ENCODE peak calls at places on chromosomes 2 and 18, in nine cellular contexts. Z, T, I, N, W, J, A, F and L are unnamed samples.

GRCh38 chr2:226611196-226611943 is 188.2 kb downstream of the IRS1 start:
- DNase-seq in Z (no peak), I (no peak), F (no peak), N (no peak), J (no peak), A (no peak), W (no peak), T (no peak), L (no peak)

GRCh38 chr2:192887296-192887695 is 692.6 kb upstream of the TMEFF2 start:
- DNase-seq in T (no peak), A (no peak), F (no peak), W (no peak), I (no peak), Z (no peak), N (no peak), J (peak; percentile 29), L (no peak)

GRCh38 chr18:21820035-21820810 is 79.6 kb downstream of the MIB1 start:
- DNase-seq in T (no peak), A (peak; percentile 52), Z (no peak), I (no peak), N (no peak), W (peak; percentile 18), J (peak; percentile 17), F (peak; percentile 51), L (no peak)

GRCh38 chr2:150485114-150485870 is 2.2 kb downstream of the RND3 start:
- DNase-seq in Z (peak; percentile 54), N (peak; percentile 77), W (no peak), J (peak; percentile 73), T (peak; percentile 76), I (peak; percentile 76), A (peak; percentile 79), F (peak; percentile 73), L (peak; percentile 42)

GRCh38 chr18:36511791-36512352 is 214.4 kb downstream of the FHOD3 start:
- DNase-seq in T (no peak), A (peak; percentile 46), W (no peak), Z (no peak), I (no peak), N (no peak), F (no peak), J (no peak), L (no peak)

GRCh38 chr2:11073251-11073650 is 82.0 kb upstream of the SLC66A3 start:
- DNase-seq in A (peak; percentile 13), I (no peak), N (no peak), Z (no peak), F (peak; percentile 52), T (peak; percentile 27), J (peak; percentile 28), W (no peak), L (no peak)

GRCh38 chr2:10035053-10035422 is 8.3 kb upstream of the KLF11 start:
- DNase-seq in I (no peak), F (no peak), T (no peak), N (peak; percentile 25), J (no peak), W (no peak), Z (no peak), A (no peak), L (no peak)

GRCh38 chr2:232367016-232367415 is 11.5 kb upstream of the ALPP start:
- DNase-seq in W (no peak), A (no peak), F (no peak), T (no peak), J (no peak), Z (no peak), I (no peak), N (no peak), L (no peak)

GRCh38 chr2:128504242-128505149 is 185.8 kb upstream of the HS6ST1 start:
- DNase-seq in Z (no peak), A (no peak), T (no peak), F (no peak), W (no peak), J (no peak), N (no peak), I (no peak), L (no peak)

GRCh38 chr2:189951791-189952535 is 110.6 kb downstream of the MSTN start:
- DNase-seq in Z (no peak), I (no peak), A (no peak), F (no peak), N (no peak), W (no peak), T (no peak), J (no peak), L (no peak)

GRCh38 chr2:66323496-66323895 is 111.4 kb upstream of the MEIS1 start:
- DNase-seq in A (no peak), F (no peak), I (no peak), J (no peak), Z (no peak), W (no peak), T (no peak), N (no peak), L (no peak)

GRCh38 chr2:46460991-46461715 is 18.2 kb upstream of the TMEM247 start:
- DNase-seq in N (peak; percentile 85), W (peak; percentile 45), I (peak; percentile 83), Z (peak; percentile 74), J (peak; percentile 40), T (peak; percentile 67), F (peak; percentile 70), A (peak; percentile 75), L (peak; percentile 92)

GRCh38 chr18:9684901-9685738 is 23.0 kb upstream of the RAB31 start:
- DNase-seq in Z (no peak), I (no peak), J (no peak), W (no peak), N (no peak), F (peak; percentile 77), T (no peak), A (peak; percentile 77), L (no peak)

DNA sequence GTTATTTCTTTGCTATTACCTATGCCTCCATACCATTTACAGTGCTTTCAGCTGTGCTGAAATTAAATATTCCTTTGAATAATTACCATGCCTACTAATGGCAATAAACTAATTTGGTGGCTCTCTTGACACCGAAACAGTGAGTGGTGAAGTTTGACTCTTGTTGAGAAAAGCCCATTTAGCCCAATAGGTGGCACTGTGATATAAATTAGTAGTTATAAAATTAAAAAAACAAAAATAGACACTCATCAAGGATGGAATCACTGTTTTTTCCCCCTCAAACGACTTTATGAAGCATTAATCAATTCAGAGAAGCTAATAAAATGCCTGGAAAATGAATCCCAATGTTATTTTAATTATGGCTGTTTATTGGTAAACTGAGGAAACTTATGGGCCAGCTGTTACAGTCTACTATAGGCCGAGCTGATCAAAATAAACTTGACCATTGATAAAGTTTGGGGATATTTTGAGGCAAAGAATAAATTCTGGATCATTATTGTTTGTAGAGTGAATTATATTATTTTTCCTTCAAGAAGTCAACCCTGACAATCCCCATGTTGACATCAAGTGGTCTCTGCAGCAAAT is 339.6 kb downstream of the TRIB2 start:
- DNase-seq in I (no peak), W (no peak), T (no peak), N (no peak), F (peak; percentile 54), J (peak; percentile 33), A (peak; percentile 42), Z (no peak), L (no peak)
- TF ChIP-seq CTCF in I (peak; percentile 66), W (peak; percentile 46), T (no peak), N (peak; percentile 14), F (peak; percentile 63), J (peak; percentile 38), A (peak; percentile 56), Z (peak; percentile 71), L (no peak)

GRCh38 chr18:24734058-24734457 is 273.6 kb downstream of the HRH4 start:
- DNase-seq in W (no peak), A (peak; percentile 2), I (peak; percentile 41), T (no peak), F (peak; percentile 16), J (no peak), Z (no peak), N (no peak), L (no peak)
- TF ChIP-seq CTCF in W (peak; percentile 13), A (peak; percentile 10), I (no peak), T (no peak), F (peak; percentile 14), J (no peak), Z (peak; percentile 46), N (no peak), L (no peak)

DNA sequence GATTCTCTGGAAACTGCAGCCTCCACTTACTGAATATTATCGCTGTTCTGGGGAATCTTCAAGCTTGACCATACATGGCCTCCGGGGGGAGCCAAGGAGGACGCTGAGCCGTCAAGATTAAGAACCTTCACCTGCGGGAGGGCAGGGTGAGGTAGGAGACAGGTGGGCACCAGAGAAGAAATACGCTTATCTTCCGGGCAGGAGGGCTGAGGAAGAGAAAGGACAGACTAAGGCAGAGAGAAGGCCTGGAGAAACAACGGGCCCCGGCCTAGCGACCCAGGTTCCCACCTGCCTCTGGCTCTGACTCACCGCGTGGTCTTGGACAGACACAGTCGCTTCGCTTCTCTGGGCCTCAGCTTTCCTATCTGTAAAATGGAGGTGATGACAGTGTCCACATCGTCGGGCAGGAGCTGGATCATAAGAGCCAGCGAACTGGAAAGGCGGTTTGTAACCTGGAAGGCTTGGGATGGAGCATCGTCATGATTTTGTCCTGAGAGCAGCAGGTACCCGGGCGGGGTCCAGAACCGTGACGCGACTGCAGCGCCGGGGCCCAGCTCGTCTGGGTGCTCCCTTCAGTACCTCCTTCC is 659 bp downstream of the ZNF142 start:
- DNase-seq in N (no peak), J (peak; percentile 68), A (peak; percentile 25), W (no peak), Z (no peak), F (peak; percentile 27), I (no peak), T (no peak), L (no peak)
- TF ChIP-seq CTCF in N (no peak), J (peak; percentile 63), A (peak; percentile 57), W (peak; percentile 68), Z (peak; percentile 61), F (peak; percentile 47), I (no peak), T (no peak), L (no peak)

GRCh38 chr2:31725444-31725843 is 144.7 kb upstream of the SRD5A2 start:
- DNase-seq in J (no peak), F (no peak), T (no peak), Z (no peak), I (no peak), N (no peak), A (no peak), W (no peak), L (no peak)

GRCh38 chr2:31728406-31729064 is 147.8 kb upstream of the SRD5A2 start:
- DNase-seq in J (no peak), T (no peak), A (no peak), I (no peak), F (no peak), N (no peak), Z (no peak), W (no peak), L (no peak)

GRCh38 chr2:31729065-31729439 is 148.3 kb upstream of the SRD5A2 start:
- DNase-seq in N (no peak), T (no peak), Z (no peak), A (no peak), F (no peak), W (no peak), I (no peak), J (no peak), L (no peak)

DNA sequence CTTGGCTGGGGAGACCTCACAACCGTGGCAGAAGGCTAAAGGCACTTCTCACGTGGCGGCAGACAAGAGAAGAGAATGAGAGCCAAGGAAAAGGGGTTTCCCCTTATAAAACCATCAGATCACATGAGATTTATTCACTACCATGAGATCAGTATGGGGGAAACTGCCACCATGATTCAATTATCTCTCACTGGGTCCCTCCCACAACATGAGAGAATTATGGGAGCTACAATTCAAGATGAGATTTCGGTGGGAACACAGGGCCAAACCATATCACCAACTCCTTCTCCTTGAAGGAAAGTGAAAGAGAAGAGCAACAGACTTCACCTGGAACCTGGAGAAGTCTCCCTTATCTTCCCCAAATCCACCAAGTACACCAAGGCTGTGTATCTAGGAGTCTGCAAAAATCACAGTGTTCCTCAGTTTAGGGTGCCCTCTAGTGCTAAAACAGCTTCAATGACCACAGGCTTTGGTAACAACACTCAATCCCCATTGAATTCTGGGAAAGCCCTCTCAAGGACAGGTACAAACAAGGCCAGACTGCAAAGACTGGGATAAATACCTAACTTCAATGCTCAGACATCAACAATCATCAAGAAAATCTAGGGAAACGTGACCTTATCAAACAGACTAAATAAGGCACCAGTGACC is 148.8 kb upstream of the SRD5A2 start:
- DNase-seq in F (peak; percentile 5), T (no peak), N (no peak), W (no peak), I (no peak), A (peak; percentile 58), Z (no peak), J (peak; percentile 70), L (no peak)
- TF ChIP-seq CTCF in F (peak; percentile 27), T (no peak), N (no peak), W (peak; percentile 35), I (no peak), A (peak; percentile 66), Z (peak; percentile 49), J (peak; percentile 67), L (no peak)